ENCODE peak calls at places on chromosome 5, in seven cellular contexts. H, G, T, V, S, E and Y are unnamed samples.

GRCh38 chr5:60259730-60260129 is 366.2 kb upstream of the PDE4D start:
- DNase-seq in H (no peak), G (no peak), T (no peak), V (no peak), E (no peak), S (no peak), Y (no peak)

GRCh38 chr5:10432059-10433008 is 9.3 kb upstream of the ROPN1L start:
- DNase-seq in H (no peak), S (no peak), G (no peak), V (no peak), E (no peak), T (no peak), Y (no peak)

GRCh38 chr5:170135796-170136490 is 30.2 kb downstream of the FOXI1 start:
- DNase-seq in V (no peak), T (no peak), H (no peak), S (no peak), G (no peak), E (no peak), Y (no peak)

GRCh38 chr5:158032246-158032645 is 173.3 kb upstream of the CLINT1 start:
- DNase-seq in G (no peak), H (no peak), T (no peak), V (peak), S (no peak), E (no peak), Y (no peak)

GRCh38 chr5:98927242-98927987 is 1.4 kb downstream of the CHD1 start:
- DNase-seq in G (no peak), T (no peak), S (peak), E (peak), V (no peak), H (peak), Y (peak)

GRCh38 chr5:34505731-34506130 is 150.4 kb upstream of the RAI14 start:
- DNase-seq in T (no peak), H (no peak), V (no peak), S (no peak), G (no peak), E (no peak), Y (no peak)

GRCh38 chr5:52997424-52997823 is 8.3 kb downstream of the ITGA2 start:
- DNase-seq in S (no peak), H (no peak), E (no peak), T (no peak), V (peak), G (no peak), Y (peak)

GRCh38 chr5:180352976-180353225 is 235 bp downstream of the GFPT2 start:
- DNase-seq in G (no peak), V (no peak), E (no peak), T (no peak), H (no peak), S (no peak), Y (no peak)

GRCh38 chr5:113427871-113428574 is 6.8 kb downstream of the TSSK1B start:
- DNase-seq in H (no peak), S (no peak), E (no peak), V (no peak), G (no peak), T (no peak), Y (no peak)

GRCh38 chr5:52743012-52743411 is 44.7 kb upstream of the ITGA1 start:
- DNase-seq in T (no peak), E (no peak), V (no peak), H (no peak), G (no peak), S (no peak), Y (no peak)

GRCh38 chr5:53508125-53508524 is 27.7 kb downstream of the FST start:
- DNase-seq in T (no peak), H (no peak), E (no peak), S (no peak), G (no peak), V (no peak), Y (no peak)

GRCh38 chr5:120388016-120388781 is 75.9 kb upstream of the PRR16 start:
- DNase-seq in V (no peak), T (no peak), E (no peak), G (no peak), H (no peak), S (no peak), Y (no peak)

GRCh38 chr5:174273325-174273724 is 227.8 kb downstream of the NSG2 start:
- DNase-seq in H (no peak), E (no peak), G (no peak), S (peak), T (no peak), V (no peak), Y (no peak)

GRCh38 chr5:108266235-108266634 is 115.7 kb downstream of the FBXL17 start:
- DNase-seq in E (no peak), G (no peak), S (no peak), H (peak), V (no peak), T (no peak), Y (no peak)

GRCh38 chr5:154483654-154484392 is 5.8 kb upstream of the HAND1 start:
- DNase-seq in T (no peak), E (no peak), V (no peak), G (no peak), S (no peak), H (no peak), Y (no peak)

GRCh38 chr5:150281987-150282386 is 7.6 kb downstream of the CAMK2A start:
- DNase-seq in E (no peak), V (no peak), T (no peak), S (no peak), H (no peak), G (no peak), Y (no peak)

GRCh38 chr5:2024986-2025721 is 142.4 kb upstream of the IRX4 start:
- DNase-seq in H (no peak), S (no peak), V (no peak), T (no peak), E (no peak), G (no peak), Y (no peak)

GRCh38 chr5:93909356-93909755 is 168.0 kb upstream of the POU5F2 start:
- DNase-seq in G (no peak), S (no peak), T (no peak), V (no peak), H (no peak), E (no peak), Y (no peak)

GRCh38 chr5:176552332-176552731 is 3.2 kb downstream of the CDHR2 start:
- DNase-seq in S (no peak), E (no peak), T (no peak), H (no peak), V (no peak), G (no peak), Y (no peak)

GRCh38 chr5:169695919-169696490 is 58.9 kb downstream of the DOCK2 start:
- DNase-seq in T (no peak), S (no peak), V (no peak), H (no peak), E (no peak), G (peak), Y (no peak)

GRCh38 chr5:127820910-127821553 is 117.8 kb downstream of the CCDC192 start:
- DNase-seq in G (no peak), T (no peak), E (no peak), S (no peak), H (no peak), V (no peak), Y (peak)

GRCh38 chr5:178788381-178789085 is 58.1 kb upstream of the ZNF354A start:
- DNase-seq in V (no peak), H (no peak), G (no peak), E (no peak), T (no peak), S (no peak), Y (no peak)
- H3K27ac ChIP-seq in V (no peak), H (no peak), G (no peak), E (no peak), T (no peak), S (no peak), Y (no peak)

GRCh38 chr5:978693-979092 is 29.9 kb upstream of the NKD2 start:
- DNase-seq in T (no peak), V (no peak), E (no peak), H (no peak), G (peak), S (no peak), Y (peak)

GRCh38 chr5:978051-978450 is 30.6 kb upstream of the NKD2 start:
- DNase-seq in V (no peak), T (no peak), E (peak), H (no peak), S (no peak), G (peak), Y (peak)

GRCh38 chr5:980001-980588 is 28.5 kb upstream of the NKD2 start:
- DNase-seq in V (no peak), H (no peak), G (peak), S (no peak), E (peak), T (no peak), Y (peak)

GRCh38 chr5:980941-981340 is 27.7 kb upstream of the NKD2 start:
- DNase-seq in S (no peak), H (no peak), V (no peak), T (no peak), G (peak), E (peak), Y (peak)

DNA sequence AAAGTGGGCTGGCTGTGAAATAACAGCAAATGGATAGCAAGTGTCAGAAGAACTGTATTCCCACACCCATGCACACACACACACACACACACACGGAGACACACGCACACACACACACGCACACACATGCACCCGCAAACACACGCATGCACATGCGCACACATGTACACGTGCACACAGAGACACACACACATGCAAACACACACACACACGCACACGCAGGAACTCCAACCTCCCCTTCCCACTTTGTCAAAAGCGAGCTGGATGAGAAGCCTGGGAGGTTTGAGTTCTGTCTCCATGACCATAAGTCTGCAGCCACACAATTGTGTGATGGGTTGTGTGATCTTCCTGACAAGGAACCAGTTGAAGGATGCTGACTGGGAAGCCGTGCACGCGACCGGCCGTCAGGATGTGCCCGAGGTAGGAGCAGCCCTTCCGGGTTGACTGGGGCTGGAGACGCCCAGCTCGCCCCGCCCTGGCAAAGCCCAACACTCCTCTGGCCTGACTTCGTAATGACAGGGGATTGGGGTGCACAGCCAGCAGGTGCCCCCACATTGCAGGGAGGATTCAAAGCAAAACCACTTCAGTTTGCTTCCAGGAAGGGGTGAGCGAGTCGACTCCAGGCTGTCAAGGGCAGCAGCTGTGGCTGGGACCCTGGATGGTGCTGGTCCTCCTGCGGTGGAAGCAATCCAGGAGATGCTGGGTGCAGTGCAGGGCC is 29.3 kb upstream of the NKD2 start:
- DNase-seq in S (no peak), G (peak), H (no peak), E (no peak), T (no peak), V (no peak), Y (peak)
- H3K27ac ChIP-seq in S (no peak), G (no peak), H (no peak), E (no peak), T (no peak), V (no peak), Y (no peak)

GRCh38 chr5:79487251-79487650 is 26.7 kb downstream of the HOMER1 start:
- DNase-seq in V (no peak), G (no peak), E (no peak), T (no peak), S (no peak), H (no peak), Y (no peak)
- H3K27ac ChIP-seq in V (no peak), G (no peak), E (no peak), T (no peak), S (no peak), H (no peak), Y (no peak)

GRCh38 chr5:75574791-75575190 is 36.5 kb upstream of the ANKDD1B start:
- DNase-seq in H (peak), E (no peak), T (no peak), V (no peak), G (no peak), S (no peak), Y (peak)
- H3K27ac ChIP-seq in H (no peak), E (peak), T (peak), V (no peak), G (no peak), S (no peak), Y (no peak)

GRCh38 chr5:14741131-14741530 is 76.6 kb downstream of the OTULIN start:
- DNase-seq in G (no peak), T (no peak), H (no peak), E (no peak), S (no peak), V (no peak), Y (no peak)

GRCh38 chr5:14737309-14737708 is 72.8 kb downstream of the OTULIN start:
- DNase-seq in G (no peak), S (no peak), H (no peak), V (no peak), T (no peak), E (no peak), Y (no peak)

GRCh38 chr5:14739961-14740360 is 75.4 kb downstream of the OTULIN start:
- DNase-seq in H (no peak), E (no peak), V (no peak), S (no peak), T (no peak), G (no peak), Y (no peak)

GRCh38 chr5:14738050-14738449 is 73.5 kb downstream of the OTULIN start:
- DNase-seq in E (no peak), T (no peak), H (no peak), G (no peak), V (no peak), S (no peak), Y (no peak)

GRCh38 chr5:14739538-14739937 is 75.0 kb downstream of the OTULIN start:
- DNase-seq in G (no peak), V (no peak), T (no peak), E (no peak), H (no peak), S (no peak), Y (no peak)
- H3K27ac ChIP-seq in G (no peak), V (no peak), T (peak), E (peak), H (no peak), S (no peak), Y (no peak)

DNA sequence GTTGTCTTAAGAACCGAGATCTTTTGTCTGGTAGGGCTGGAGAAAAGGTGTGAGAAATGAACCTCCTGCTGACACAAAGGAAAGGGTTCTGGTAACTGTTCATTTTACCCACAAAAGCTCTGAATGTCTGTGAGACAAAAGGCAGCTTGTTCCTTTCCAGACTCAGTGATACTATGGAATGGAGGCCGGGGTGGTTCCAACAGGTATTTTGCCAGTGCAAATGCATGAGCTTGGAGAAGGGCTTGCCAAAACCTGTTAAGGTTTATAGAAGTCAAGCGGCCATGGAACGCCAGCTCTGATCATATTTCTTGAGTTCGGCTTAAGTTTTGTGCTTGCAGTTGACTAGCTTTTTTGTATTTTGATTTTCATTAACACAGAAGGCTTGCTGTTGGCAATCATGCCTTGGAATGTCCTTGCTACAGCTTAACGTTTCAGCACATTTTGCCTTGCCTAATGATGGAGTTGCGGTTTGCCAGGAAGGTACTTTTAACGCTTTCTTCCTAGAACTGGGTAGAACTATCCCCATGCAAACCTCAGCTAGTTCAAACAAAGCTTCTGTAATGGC is 328.6 kb downstream of the PIK3R1 start:
- DNase-seq in S (no peak), G (no peak), V (no peak), E (no peak), T (no peak), H (no peak), Y (no peak)
- H3K27ac ChIP-seq in S (peak), G (no peak), V (no peak), E (no peak), T (no peak), H (no peak), Y (peak)

DNA sequence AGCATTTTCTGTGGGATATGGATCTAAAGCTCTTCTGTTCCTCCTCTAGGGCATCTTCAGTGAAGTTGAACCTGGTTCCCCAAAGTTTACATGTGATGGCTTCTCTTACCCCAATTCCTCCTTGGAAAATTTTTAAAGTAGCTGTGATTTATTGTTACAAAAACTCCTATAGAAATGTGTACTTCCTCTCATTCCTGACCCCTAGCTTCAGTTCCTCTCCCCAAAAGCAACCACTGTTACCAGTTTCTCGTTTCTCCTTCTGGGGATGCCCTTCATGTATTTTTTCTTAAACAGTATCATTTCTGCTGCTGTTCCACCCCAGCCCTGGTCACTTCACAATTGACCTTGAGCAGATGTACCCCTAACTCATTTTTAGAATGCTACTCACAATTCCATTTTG is 18.4 kb upstream of the GLRX start:
- DNase-seq in E (no peak), G (no peak), S (no peak), H (no peak), T (no peak), V (no peak), Y (no peak)
- H3K27ac ChIP-seq in E (peak), G (no peak), S (peak), H (no peak), T (peak), V (no peak), Y (no peak)

DNA sequence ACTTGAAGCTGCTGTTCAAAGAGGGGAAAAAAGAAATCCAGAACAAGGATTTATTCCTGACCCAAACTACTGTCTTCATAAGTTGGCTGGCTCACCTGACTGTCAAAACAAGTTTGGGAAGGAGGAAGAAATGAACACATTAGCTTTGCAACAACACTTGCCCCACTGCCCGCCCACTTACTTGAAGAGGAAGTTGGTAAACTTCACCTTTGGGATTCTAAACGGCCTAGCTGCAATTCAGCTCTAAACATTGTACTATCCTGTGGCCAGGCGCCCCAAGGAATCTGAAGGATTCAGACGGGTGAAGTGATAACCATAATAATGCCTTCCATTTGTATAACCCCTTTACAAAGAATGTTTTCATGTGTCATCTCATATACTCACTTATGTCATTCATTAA is 199.4 kb downstream of the ARRDC3 start:
- DNase-seq in T (no peak), S (peak), E (peak), H (no peak), G (no peak), V (no peak), Y (no peak)
- H3K27ac ChIP-seq in T (no peak), S (peak), E (no peak), H (no peak), G (no peak), V (no peak), Y (no peak)

GRCh38 chr5:123545506-123545905 is 33.5 kb downstream of the CSNK1G3 start:
- DNase-seq in S (peak), E (no peak), T (no peak), G (no peak), H (no peak), V (no peak), Y (no peak)
- H3K27ac ChIP-seq in S (no peak), E (no peak), T (no peak), G (no peak), H (no peak), V (no peak), Y (no peak)